ENCODE peak calls at places on chromosomes 12 and 14, in five cellular contexts. R is heart left ventricle, V is PC-3, D is right lobe of liver, X is upper lobe of right lung. C is an unnamed sample. For H3K4me1 and H3K27me3, the result is how much of the 10 kb centered on the place peaks cover.

GRCh38 chr12:15706010-15706676 is 83.0 kb downstream of the EPS8 start:
- DNase-seq in V (no peak), R (no peak), D (peak), X (no peak), C (no peak)

GRCh38 chr12:95169368-95169767 is 47.9 kb downstream of the FGD6 start:
- DNase-seq in D (no peak), R (no peak), V (peak), X (no peak), C (no peak)

GRCh38 chr12:95173392-95174251 is 43.6 kb downstream of the FGD6 start:
- DNase-seq in X (peak), D (no peak), R (peak), V (no peak), C (no peak)

GRCh38 chr14:31962920-31963319 is 114.2 kb upstream of the ARHGAP5 start:
- DNase-seq in D (no peak), R (no peak), V (no peak), X (no peak), C (no peak)

GRCh38 chr12:27732281-27732680 is 21.6 kb downstream of the MRPS35 start:
- DNase-seq in R (no peak), V (peak), D (peak), X (no peak), C (no peak)

GRCh38 chr12:69765515-69765914 is 26.9 kb downstream of the RAB3IP start:
- DNase-seq in D (no peak), X (no peak), R (no peak), V (no peak), C (no peak)

GRCh38 chr14:63039800-63040380 is 5.4 kb downstream of the KCNH5 start:
- DNase-seq in R (no peak), V (peak), X (no peak), D (no peak), C (no peak)

GRCh38 chr14:101004954-101005353 is 101.4 kb upstream of the RTL1 start:
- DNase-seq in X (no peak), V (no peak), D (no peak), R (no peak), C (no peak)

GRCh38 chr12:2893007-2893406 is 2.3 kb downstream of the TULP3 start:
- DNase-seq in X (no peak), R (no peak), V (peak), D (no peak), C (no peak)

GRCh38 chr14:97634786-97635185 is 837.6 kb downstream of the VRK1 start:
- DNase-seq in V (peak), D (no peak), R (no peak), X (no peak), C (no peak)

GRCh38 chr14:44657688-44658388 is 150.8 kb upstream of the FSCB start:
- DNase-seq in V (peak), R (no peak), D (no peak), X (no peak), C (no peak)

GRCh38 chr12:123096159-123096558 is 54.7 kb downstream of the PITPNM2 start:
- DNase-seq in X (no peak), D (no peak), V (no peak), R (no peak), C (no peak)

DNA sequence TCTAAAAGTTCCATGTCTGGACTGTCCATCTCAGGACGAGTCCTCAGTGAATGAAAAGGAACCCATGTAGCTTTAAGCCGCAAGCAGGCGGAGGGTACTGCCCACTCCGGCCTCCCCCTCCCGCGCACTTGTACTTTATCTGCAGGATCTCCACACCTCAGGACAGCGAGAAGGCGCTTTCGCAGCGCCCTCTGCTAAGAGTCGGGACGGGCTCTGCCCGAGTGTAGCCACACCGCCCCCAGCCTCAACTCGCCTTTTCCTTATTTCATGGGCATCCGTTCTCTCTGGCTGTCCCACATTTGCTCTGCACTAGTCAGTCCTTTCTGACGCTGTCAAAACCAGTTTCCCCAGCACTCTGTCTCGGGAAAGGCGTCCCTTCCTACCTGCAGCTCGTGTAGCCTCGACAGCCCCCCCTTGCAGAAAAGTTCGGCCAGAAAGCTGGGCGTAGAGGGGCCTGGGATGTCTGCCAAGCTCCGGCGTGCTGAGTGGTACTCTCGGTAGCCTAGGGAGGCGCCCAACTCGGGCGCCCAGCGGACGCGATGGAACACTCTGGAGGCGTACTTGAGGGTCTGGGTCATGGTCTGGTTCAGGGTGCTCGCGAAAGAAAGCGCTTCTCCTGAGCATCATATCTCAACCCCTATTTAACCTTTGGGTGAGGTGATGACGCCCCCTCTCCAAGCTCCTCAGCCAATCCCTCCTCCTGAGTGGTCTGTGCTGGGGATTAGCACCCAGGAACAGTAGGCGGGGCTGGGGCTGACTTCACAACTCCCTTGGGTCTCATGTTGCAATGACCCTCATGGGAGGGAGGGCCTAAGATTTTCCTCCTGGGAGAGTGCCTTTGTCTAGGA is at the start of gene CYP27B1:
- DNase-seq in D (no peak), X (peak), R (no peak), V (peak), C (no peak)
- H3K4me3 ChIP-seq in D (no peak), X (peak), R (peak), V (peak), C (peak)

DNA sequence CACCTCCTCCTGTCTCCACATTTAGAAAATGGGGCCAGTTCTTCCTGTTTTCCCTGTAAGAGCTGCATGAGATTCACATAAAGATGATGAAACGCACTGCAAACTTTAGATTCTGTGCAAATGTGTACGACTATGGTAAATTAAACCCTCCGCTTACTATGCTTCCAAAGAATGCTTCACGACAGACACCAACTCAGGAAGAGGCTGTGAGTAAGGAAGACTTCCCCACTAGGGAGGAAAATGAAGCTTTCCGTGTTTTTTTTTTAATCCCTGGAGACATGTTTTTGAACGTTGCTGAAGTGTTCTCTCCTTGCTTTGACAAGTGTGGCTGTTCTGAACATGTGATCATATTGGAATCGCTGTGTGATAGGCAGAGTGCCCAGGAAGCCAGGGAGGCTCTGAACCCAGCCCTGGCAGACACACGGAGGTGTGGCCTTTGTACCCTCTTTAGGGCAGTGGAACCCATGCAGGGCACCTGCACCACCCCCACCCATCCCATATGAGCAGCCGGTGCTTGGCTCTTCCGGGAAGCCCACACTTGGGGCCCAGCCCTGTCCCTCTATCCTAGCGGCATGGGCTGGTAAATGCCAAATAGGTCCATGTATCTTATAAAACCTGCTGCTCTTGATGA is 7.5 kb upstream of the SYNE3 start:
- DNase-seq in V (no peak), R (no peak), X (no peak), D (peak), C (no peak)
- H3K4me1 ChIP-seq in V (under half), R (half or more), X (half or more), D (under half), C (half or more)

DNA sequence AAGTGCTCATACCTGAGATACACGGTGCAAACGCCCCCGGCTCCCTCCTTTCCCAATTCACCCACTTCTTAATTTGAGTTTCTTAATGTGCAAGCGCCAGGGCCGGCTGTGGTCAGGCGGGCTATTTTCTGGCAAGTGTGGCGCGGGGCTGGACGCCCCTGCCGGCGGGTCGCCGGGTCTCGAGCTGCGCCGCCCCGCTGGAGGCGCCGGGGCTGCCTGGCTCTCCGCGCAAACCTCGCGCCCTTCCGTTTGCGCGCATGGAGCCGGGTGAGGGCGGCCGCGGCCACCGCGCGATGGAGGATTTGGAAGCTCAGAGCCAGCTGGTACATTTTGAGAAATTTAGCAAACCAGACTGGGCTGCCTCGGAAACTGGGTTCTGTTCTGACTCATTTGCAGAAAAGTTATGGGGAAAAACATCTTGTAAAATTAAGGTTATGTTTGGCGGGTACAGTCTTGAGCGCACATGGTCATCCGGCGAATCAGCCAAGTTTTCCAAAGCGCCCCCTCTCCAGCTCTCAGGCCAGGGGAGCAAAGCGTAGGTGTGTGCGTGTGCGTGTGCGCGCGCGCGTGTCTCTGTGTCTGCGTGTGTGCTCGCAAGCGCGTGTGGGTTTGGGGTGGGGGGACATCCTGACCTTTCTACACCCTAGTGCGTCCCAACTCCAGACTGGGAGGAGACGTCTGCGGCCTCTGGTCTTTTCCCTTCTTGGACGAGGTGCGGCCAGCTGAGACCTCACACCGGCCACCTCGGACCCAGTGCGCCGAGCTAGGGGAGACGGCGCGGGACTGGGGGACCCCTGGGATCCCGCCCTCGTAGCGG is 6.5 kb upstream of the OTX2 start:
- DNase-seq in D (no peak), X (no peak), V (no peak), R (no peak), C (no peak)
- H3K27me3 ChIP-seq in D (under half), X (half or more), V (half or more), R (half or more), C (under half)

DNA sequence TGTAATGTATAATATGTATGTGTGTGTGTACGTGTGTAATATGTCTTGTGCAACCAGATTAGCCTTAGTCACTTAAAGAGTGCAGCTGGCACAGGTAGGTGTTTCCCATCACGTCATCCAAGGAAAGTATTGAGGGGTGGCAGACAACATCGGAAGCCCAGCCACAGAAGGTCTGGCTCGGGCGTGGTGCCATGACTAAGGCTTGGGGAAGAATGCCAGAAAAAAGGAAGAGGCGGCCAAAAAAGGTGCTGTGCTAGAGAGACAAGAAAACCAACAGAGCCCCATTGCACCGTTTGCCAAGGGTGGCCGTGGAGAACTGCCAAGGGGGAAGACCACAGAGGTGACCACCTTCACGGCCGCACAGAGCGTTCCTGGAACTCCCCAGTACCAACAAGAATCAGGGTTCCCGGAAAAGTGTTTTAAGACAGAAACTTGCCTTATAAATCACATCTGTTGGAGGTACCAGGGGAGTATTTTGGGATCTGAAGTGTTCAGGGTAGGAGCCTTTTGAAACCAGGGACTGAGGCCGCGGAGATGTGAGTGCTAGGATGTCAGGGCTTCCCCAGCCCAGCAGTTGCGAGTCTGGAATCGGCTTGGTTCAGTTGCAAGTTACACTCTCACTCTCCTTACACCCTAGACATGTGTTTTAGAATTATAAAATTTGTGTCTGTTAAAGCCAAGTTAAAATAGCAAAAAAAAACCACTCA is 131.2 kb upstream of the DYRK2 start:
- DNase-seq in R (no peak), V (peak), D (no peak), X (no peak), C (no peak)
- H3K4me3 ChIP-seq in R (no peak), V (peak), D (no peak), X (no peak), C (no peak)

DNA sequence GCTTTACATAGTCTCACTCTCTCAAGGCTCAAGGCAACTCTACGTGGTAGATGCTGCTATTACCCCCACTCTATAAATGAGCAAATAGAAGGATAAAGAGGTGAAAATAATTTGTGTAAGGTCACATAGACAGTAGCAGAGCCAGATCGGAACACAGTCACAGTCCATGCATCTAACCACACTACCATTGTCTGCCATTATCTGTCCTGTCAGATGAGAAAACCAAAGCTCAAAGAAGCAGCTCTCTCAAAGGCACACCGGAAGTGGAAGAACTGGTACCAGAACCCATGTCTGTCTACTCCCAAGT is 134.4 kb upstream of the NUDT4 start:
- DNase-seq in D (no peak), V (no peak), R (no peak), X (no peak), C (no peak)
- H3K4me1 ChIP-seq in D (under half), V (under half), R (under half), X (under half), C (under half)

C was measured in effector memory CD4-positive, alpha-beta T cell.